ENCODE peak calls at places on chromosomes 7 and 10, in six cellular contexts. X is IMR-90, P is H9, H is H1, U is neuronal stem cell, A is mesenchymal stem cell. E is an unnamed sample. For H3K27me3, the result is how much of the 10 kb centered on the place peaks cover.

GRCh38 chr7:43572516-43573049 is 10.3 kb upstream of the STK17A start:
- DNase-seq in P (no peak), A (peak), U (no peak), X (peak), H (no peak), E (peak)

GRCh38 chr10:73163096-73163495 is 4.7 kb downstream of the ECD start:
- DNase-seq in P (no peak), A (no peak), U (no peak), X (peak), H (no peak), E (no peak)

GRCh38 chr10:126661841-126662520 is 8.5 kb downstream of the C10orf90 start:
- DNase-seq in U (no peak), A (peak), X (no peak), P (no peak), H (no peak), E (no peak)

GRCh38 chr10:4684434-4684833 is 141.6 kb upstream of the AKR1E2 start:
- DNase-seq in P (no peak), H (no peak), X (peak), A (peak), U (no peak), E (no peak)

GRCh38 chr7:92466682-92467081 is 11.1 kb downstream of the ERVW-1 start:
- DNase-seq in P (no peak), U (no peak), H (no peak), A (no peak), X (no peak), E (no peak)

GRCh38 chr10:14587540-14588083 is 187.1 kb downstream of the FAM107B start:
- DNase-seq in P (peak), U (no peak), H (no peak), A (no peak), X (no peak), E (no peak)

GRCh38 chr10:59276928-59277327 is 85.4 kb downstream of the FAM13C start:
- DNase-seq in A (no peak), P (no peak), H (no peak), X (no peak), U (no peak), E (no peak)

GRCh38 chr10:34102237-34102673 is 712.8 kb downstream of the PARD3 start:
- DNase-seq in A (peak), U (no peak), X (peak), H (no peak), P (no peak), E (peak)

GRCh38 chr7:112450807-112451661 is 774 bp downstream of the IFRD1 start:
- DNase-seq in U (peak), P (peak), H (peak), A (peak), X (peak), E (peak)

GRCh38 chr7:85185355-85186082 is 1.3 kb downstream of the SEMA3D start:
- DNase-seq in X (peak), A (peak), P (peak), U (peak), H (peak), E (no peak)

GRCh38 chr10:124259139-124259825 is 159.4 kb downstream of the OAT start:
- DNase-seq in P (no peak), U (no peak), X (no peak), H (no peak), A (peak), E (peak)

GRCh38 chr10:102713483-102713813 is 749 bp downstream of the ARL3 start:
- DNase-seq in A (no peak), X (peak), P (no peak), U (no peak), H (no peak), E (peak)

GRCh38 chr10:71225291-71226058 is 13.1 kb downstream of the UNC5B start:
- DNase-seq in A (no peak), P (no peak), H (no peak), X (no peak), U (no peak), E (no peak)

GRCh38 chr7:4694653-4695335 is 12.7 kb downstream of the FOXK1 start:
- DNase-seq in A (peak), P (no peak), U (no peak), H (no peak), X (peak), E (no peak)

GRCh38 chr10:22712246-22712958 is 2.0 kb downstream of the PIP4K2A start:
- DNase-seq in U (no peak), H (no peak), P (no peak), X (peak), A (peak), E (no peak)

GRCh38 chr10:26557641-26558014 is 119.5 kb downstream of the APBB1IP start:
- DNase-seq in H (no peak), P (no peak), U (no peak), A (no peak), X (no peak), E (peak)

GRCh38 chr7:152072451-152072850 is 47.0 kb downstream of the GALNT11 start:
- DNase-seq in H (no peak), X (no peak), A (no peak), U (no peak), P (no peak), E (no peak)

GRCh38 chr10:97444212-97444611 is 1.6 kb downstream of the EXOSC1 start:
- DNase-seq in X (no peak), P (no peak), H (no peak), A (no peak), U (no peak), E (no peak)

GRCh38 chr10:33473688-33474087 is 139.2 kb upstream of the NRP1 start:
- DNase-seq in U (no peak), A (no peak), X (no peak), P (no peak), H (no peak), E (no peak)

GRCh38 chr10:50417906-50418697 is 166.8 kb upstream of the ASAH2 start:
- DNase-seq in U (peak), P (peak), H (peak), A (peak), X (peak), E (peak)

GRCh38 chr10:27390681-27391080 is 113.4 kb upstream of the RAB18 start:
- DNase-seq in U (no peak), P (no peak), X (peak), H (no peak), A (peak), E (no peak)

GRCh38 chr10:115093286-115093775 is at the start of gene ATRNL1:
- DNase-seq in U (peak), X (no peak), H (peak), P (no peak), A (peak), E (no peak)

GRCh38 chr10:115093776-115094361 is 704 bp downstream of the ATRNL1 start:
- DNase-seq in H (peak), X (no peak), A (peak), P (peak), U (peak), E (peak)

GRCh38 chr10:115095758-115096157 is 2.6 kb downstream of the ATRNL1 start:
- DNase-seq in U (no peak), P (no peak), X (no peak), H (no peak), A (no peak), E (no peak)

GRCh38 chr10:115092555-115093285 is 445 bp upstream of the ATRNL1 start:
- DNase-seq in U (peak), P (peak), H (peak), A (peak), X (peak), E (no peak)

DNA sequence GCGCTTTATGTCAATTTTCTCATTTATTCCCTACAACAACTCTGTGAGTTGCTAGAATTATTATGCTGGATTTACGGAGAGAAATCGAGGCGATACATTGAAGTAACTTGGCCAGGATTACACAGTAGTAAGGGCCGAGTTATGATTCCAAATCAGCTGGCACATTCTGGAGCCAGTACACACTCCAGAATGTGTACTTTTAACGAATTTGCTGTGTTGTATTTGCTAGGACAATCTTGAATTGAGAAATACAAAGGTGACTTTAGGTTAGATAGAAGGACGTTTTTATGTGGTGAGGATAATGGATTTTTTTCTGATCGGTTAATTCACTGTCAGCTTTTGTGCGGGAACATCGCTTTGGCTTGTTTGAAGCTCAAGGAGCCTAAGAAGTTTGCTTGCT is 1.4 kb downstream of the ATRNL1 start:
- DNase-seq in A (peak), U (no peak), X (no peak), P (no peak), H (no peak), E (no peak)
- H3K4me2 ChIP-seq in A (peak), U (no peak), X (no peak), P (peak), H (peak), E (peak)

GRCh38 chr7:73829921-73830617 is 727 bp upstream of the CLDN4 start:
- DNase-seq in A (no peak), H (no peak), X (no peak), P (no peak), U (no peak), E (peak)
- H3K27me3 ChIP-seq in A (under half), H (under half), X (under half), P (under half), U (under half), E (under half)

DNA sequence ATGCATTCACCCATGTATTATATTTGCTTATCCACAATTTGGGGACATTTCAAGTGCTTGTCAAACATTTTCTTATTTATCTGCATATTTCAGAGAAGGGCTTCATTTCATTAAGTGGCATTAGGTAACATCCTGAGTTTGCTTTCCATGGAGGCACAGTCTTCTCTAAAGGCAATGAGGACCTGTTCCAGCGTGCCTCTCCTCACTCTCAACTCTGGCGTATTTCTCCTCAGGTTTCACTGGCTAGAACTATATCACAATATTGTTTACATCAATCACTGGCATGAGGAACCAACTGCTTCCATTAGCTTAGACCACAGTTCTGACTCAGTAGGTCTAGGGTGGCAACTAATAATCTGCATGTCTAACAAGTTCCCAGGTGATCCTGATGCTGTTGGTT is 177.2 kb downstream of the TAX1BP1 start:
- DNase-seq in X (no peak), P (no peak), A (no peak), H (no peak), U (no peak), E (no peak)
- H4K91ac ChIP-seq in X (peak), P (no peak), A (no peak), H (no peak), U (no peak), E (no peak)

DNA sequence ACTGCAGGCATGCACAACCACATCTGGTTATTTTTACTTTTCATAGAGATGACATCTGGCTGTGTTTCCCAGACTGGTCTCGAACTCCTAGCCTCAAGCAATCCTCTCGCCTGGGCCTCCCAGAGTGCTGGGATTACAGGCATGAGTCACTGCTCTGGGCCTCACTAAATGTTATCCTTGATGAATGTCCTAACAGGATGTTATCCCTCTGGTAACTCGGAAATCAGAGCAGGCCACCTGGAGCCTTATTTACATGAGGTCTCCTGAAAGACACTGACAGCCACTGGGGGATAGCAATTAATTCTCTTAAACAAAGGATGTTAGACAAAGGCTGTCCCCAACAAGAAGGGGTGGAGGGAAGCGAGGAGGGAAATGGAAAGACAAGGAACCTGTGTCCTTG is 4.5 kb upstream of the ZNF438 start:
- DNase-seq in X (peak), H (peak), U (no peak), P (peak), A (peak), E (peak)
- H3K4me2 ChIP-seq in X (no peak), H (no peak), U (no peak), P (no peak), A (no peak), E (no peak)

GRCh38 chr7:155380986-155381851 is 76.7 kb upstream of the EN2 start:
- DNase-seq in A (no peak), U (no peak), H (peak), P (no peak), X (no peak), E (no peak)

GRCh38 chr7:155384751-155385150 is 73.2 kb upstream of the EN2 start:
- DNase-seq in H (no peak), X (no peak), P (no peak), A (no peak), U (no peak), E (no peak)

GRCh38 chr7:155381852-155382801 is 75.8 kb upstream of the EN2 start:
- DNase-seq in P (no peak), H (peak), A (no peak), U (no peak), X (no peak), E (no peak)

GRCh38 chr7:155383756-155384491 is 74.0 kb upstream of the EN2 start:
- DNase-seq in P (no peak), H (no peak), X (no peak), A (no peak), U (no peak), E (no peak)

DNA sequence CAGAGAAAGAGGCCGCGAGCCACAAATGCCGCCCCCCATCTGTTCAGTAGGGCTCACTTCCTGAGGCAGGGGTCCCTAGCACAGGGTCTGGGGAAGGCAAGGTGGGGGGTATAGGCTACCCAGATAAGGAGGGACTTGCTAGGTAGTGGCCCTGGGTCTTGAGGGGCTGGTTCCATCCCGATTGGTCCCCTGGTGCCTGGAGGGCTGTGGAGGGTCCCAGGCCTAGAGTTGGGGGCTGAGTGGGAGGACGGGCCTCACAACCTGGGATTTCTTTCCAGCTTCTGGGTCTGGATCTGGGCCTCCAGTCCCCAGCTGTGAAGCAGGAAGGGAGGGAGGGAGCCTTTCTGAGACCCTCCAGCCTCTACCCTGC is 75.1 kb upstream of the EN2 start:
- DNase-seq in P (no peak), H (no peak), U (no peak), X (no peak), A (no peak), E (no peak)
- H3K27me3 ChIP-seq in P (half or more), H (half or more), U (half or more), X (half or more), A (half or more), E (half or more)

GRCh38 chr7:128888039-128888755 is 22.3 kb downstream of the KCP start:
- DNase-seq in H (no peak), P (no peak), X (no peak), A (no peak), U (no peak), E (no peak)
- H4K91ac ChIP-seq in H (peak), P (no peak), X (no peak), A (peak), U (peak), E (no peak)

GRCh38 chr7:27194641-27195379 is 5.1 kb downstream of the HOXA13 start:
- DNase-seq in X (no peak), H (peak), P (peak), U (no peak), A (no peak), E (no peak)

GRCh38 chr7:27194002-27194352 is 5.9 kb downstream of the HOXA13 start:
- DNase-seq in A (no peak), H (no peak), U (no peak), P (no peak), X (no peak), E (no peak)

GRCh38 chr7:27191716-27192545 is 6.9 kb upstream of the HOXA11 start:
- DNase-seq in U (no peak), X (no peak), P (peak), A (no peak), H (peak), E (no peak)

GRCh38 chr7:27192546-27193334 is 7.2 kb downstream of the HOXA13 start:
- DNase-seq in H (peak), U (no peak), X (no peak), A (no peak), P (peak), E (no peak)

DNA sequence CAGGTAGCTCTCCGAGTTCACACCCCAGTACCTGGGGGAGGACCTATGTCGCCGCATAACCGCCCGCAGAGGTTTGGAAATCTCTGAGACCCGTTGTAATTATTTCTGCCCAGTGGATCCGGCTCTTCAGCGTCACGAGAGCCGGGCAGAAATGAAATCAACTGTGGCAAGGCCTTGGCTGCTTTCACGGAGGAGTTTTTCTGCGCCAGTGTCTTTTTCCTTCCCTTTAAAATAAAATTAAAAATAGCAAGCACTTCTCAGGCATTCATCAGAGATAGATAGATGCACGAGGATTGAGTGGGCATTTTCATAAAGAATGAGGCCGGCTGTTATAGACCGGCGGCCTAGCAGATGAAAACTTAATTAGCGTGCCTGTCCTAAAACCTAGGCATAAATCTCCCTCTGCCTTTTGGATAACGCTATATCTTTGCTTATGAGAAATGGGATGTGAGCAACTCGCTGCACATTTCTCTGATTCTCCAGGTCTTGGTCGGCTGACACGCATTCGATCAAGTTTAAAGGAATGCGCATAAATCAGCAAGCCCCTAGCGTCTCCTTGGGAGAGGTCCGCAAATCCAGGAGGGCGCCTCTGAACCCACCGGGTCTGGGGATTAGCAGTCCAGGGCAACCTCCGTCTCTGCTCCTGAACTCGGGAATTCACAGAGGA is 6.4 kb downstream of the HOXA13 start:
- DNase-seq in X (no peak), A (no peak), H (peak), P (peak), U (no peak), E (no peak)
- H3K4me2 ChIP-seq in X (no peak), A (peak), H (no peak), P (no peak), U (no peak), E (peak)